ENCODE peak calls at places on chromosomes 16 and 17, in five cellular contexts. N is psoas muscle, Z is stomach, I is mesendoderm, O is Karpas-422. A is an unnamed sample. For H3K4me1, the result is how much of the 10 kb centered on the place peaks cover.

GRCh38 chr17:37535906-37536305 is 46.2 kb downstream of the DUSP14 start:
- DNase-seq in O (no peak), I (no peak), Z (no peak), N (no peak), A (no peak)

GRCh38 chr16:84043486-84044107 is 1.0 kb upstream of the SLC38A8 start:
- DNase-seq in O (no peak), N (no peak), I (peak), Z (no peak), A (no peak)

GRCh38 chr17:30238387-30239088 is 3.0 kb upstream of the SLC6A4 start:
- DNase-seq in Z (no peak), N (no peak), O (no peak), I (peak), A (no peak)

GRCh38 chr17:29070308-29070707 is 27.4 kb downstream of the PIPOX start:
- DNase-seq in Z (no peak), I (no peak), O (no peak), N (no peak), A (no peak)

GRCh38 chr16:89081556-89081955 is 12.1 kb upstream of the ACSF3 start:
- DNase-seq in O (no peak), N (no peak), I (no peak), Z (no peak), A (no peak)

GRCh38 chr16:57859331-57859730 is 57.0 kb upstream of the KIFC3 start:
- DNase-seq in N (no peak), I (peak), Z (no peak), O (no peak), A (no peak)

GRCh38 chr17:39700148-39700987 is 504 bp downstream of the ERBB2 start:
- DNase-seq in O (no peak), N (no peak), Z (no peak), I (peak), A (no peak)

GRCh38 chr17:68526548-68526947 is 14.3 kb downstream of the PRKAR1A start:
- DNase-seq in N (no peak), Z (no peak), I (no peak), O (no peak), A (no peak)

GRCh38 chr17:36743130-36743529 is 141.7 kb downstream of the MRM1 start:
- DNase-seq in N (no peak), I (peak), O (no peak), Z (no peak), A (no peak)

GRCh38 chr17:48240562-48241130 is 133.1 kb downstream of the SNX11 start:
- DNase-seq in Z (no peak), N (no peak), O (no peak), I (peak), A (no peak)

GRCh38 chr16:66189951-66190350 is 176.5 kb upstream of the CDH5 start:
- DNase-seq in O (no peak), I (no peak), Z (no peak), N (no peak), A (no peak)

GRCh38 chr16:78376452-78376851 is 277.0 kb downstream of the WWOX start:
- DNase-seq in N (no peak), Z (no peak), I (no peak), O (no peak), A (no peak)

GRCh38 chr16:56747486-56748045 is 17.6 kb downstream of the NUP93 start:
- DNase-seq in O (no peak), N (no peak), I (peak), Z (no peak), A (no peak)
- H3K27ac ChIP-seq in O (no peak), N (no peak), I (no peak), Z (no peak), A (no peak)

GRCh38 chr17:80698297-80698696 is 153.7 kb downstream of the RPTOR start:
- DNase-seq in I (no peak), Z (no peak), O (no peak), N (no peak), A (no peak)

GRCh38 chr17:80694992-80695912 is 150.6 kb downstream of the RPTOR start:
- DNase-seq in O (no peak), N (no peak), I (no peak), Z (no peak), A (no peak)

GRCh38 chr17:80695979-80696378 is 151.3 kb downstream of the RPTOR start:
- DNase-seq in I (no peak), N (no peak), O (no peak), Z (no peak), A (no peak)

GRCh38 chr17:80696456-80696855 is 151.8 kb downstream of the RPTOR start:
- DNase-seq in I (no peak), N (no peak), O (no peak), Z (no peak), A (no peak)

GRCh38 chr17:80696964-80697363 is 152.3 kb downstream of the RPTOR start:
- DNase-seq in I (no peak), N (no peak), O (no peak), Z (no peak), A (no peak)
- H3K4me1 ChIP-seq in I (under half), N (under half), O (under half), Z (under half), A (under half)

DNA sequence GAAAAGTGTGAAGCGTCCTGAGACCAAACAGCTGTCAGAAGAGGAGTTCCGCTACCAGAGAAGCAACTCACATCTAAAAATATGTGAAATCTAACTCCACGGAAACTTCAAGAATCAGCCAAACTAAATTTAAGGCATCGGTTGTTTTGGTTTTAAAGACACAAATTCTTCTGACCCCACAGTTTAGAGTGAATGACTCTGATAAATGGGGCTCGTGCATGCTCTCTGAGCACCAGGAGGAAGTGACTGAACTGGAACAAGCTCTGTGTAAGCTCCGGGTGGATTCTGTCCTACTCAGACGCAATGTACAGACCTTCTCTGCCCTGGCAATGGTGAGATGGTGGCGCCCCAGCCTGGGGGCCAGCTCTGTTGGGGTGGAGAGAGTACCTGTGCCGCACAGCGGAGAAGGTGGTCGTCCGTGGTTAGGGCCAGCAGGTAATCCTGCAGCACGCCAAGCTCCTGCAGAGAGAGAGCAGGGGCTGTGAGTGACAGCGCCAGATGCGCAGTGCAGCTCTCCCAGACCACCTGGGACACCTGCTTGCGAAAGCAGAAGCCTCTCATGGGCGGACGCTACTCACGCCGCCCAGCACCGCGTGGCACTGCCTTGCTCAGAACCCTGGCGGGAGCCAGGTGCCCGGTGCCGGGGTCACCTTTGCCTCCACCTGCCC is 44.4 kb upstream of the ATP2A3 start:
- DNase-seq in O (no peak), N (no peak), I (no peak), Z (no peak), A (no peak)
- H3K27ac ChIP-seq in O (no peak), N (no peak), I (no peak), Z (no peak), A (no peak)

DNA sequence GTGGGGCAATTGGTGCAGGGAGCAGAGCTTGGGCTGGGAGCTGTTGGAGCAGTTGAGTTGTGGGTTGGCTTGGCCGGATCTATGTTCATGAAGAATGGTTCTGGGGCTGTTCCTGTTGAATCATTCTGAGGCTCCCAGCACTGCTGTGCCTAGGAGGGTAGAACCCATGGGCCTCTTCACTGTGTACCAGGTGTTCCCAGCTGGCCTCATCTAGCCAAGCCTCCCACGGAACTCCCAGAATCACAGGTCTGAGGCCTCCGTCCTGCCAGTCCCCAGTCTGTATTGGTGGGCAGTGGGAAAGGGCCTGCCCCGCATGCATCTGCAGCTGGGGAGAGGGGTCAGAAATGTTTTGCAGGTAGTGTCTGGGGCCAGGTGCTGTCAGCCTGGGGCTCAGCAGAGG is 74.1 kb downstream of the MPRIP start:
- DNase-seq in I (no peak), O (no peak), Z (no peak), N (no peak), A (no peak)
- H3K4me1 ChIP-seq in I (under half), O (under half), Z (half or more), N (half or more), A (half or more)

DNA sequence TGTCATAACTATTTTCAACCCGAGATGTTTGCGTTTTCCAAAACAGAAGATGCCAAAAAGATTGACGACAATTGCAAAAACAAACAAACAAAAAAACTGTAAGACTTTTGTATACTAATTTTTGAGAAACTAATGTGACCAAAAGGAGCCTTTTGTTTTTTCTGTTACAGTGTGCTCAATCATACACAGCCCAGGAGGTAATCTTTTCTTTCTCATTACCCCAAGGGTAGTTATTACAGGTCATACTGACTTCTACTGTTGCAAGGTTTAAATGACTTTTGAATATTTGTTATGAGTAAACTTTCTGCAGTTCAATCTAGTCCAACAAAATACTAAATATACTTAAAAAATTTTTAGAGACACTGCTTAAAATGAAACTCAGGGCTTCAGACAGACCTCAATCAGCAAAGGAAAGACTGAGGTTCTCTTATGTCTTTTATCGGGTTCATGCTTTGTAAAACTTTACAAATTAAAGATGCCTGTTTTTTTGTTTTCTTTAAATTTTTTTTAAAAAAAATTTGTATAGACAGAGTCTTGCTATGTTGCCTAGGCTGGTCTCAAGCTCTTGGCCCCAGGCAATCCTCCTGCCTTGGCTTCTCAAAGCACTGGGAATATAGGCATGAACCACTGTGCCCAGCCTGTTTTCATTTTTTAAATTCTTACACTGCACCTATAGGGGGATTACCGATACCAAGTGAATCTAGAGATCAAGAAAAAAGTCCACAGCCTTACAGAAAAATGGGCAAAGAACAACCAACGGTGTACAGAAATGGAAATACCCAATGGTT is 47.6 kb downstream of the SPOP start:
- DNase-seq in Z (no peak), N (no peak), O (no peak), I (no peak), A (no peak)
- H3K27ac ChIP-seq in Z (no peak), N (peak), O (no peak), I (no peak), A (no peak)

GRCh38 chr17:27572665-27573064 is 58.3 kb upstream of the LGALS9 start:
- DNase-seq in N (no peak), Z (no peak), I (peak), O (no peak), A (no peak)
- H3K4me1 ChIP-seq in N (half or more), Z (under half), I (half or more), O (under half), A (under half)

A was measured in CD8-positive, alpha-beta memory T cell.